ENCODE peak calls at places on chromosome 14, in eight cellular contexts. J is sigmoid colon, V is IMR-90, G is lower leg skin, H is GM12878, X is body of pancreas, Y is GM12892, K is A549. D is an unnamed sample.

GRCh38 chr14:98366429-98366828 is 905.6 kb downstream of the BCL11B start:
- DNase-seq in J (no peak), Y (no peak), X (no peak), G (no peak), H (no peak), V (no peak), K (no peak), D (no peak)

GRCh38 chr14:104075530-104076151 is 9.9 kb upstream of the ASPG start:
- DNase-seq in X (no peak), Y (no peak), H (no peak), J (no peak), G (no peak), K (no peak), V (no peak), D (no peak)

GRCh38 chr14:101812071-101812470 is 50.6 kb downstream of the PPP2R5C start:
- DNase-seq in J (no peak), H (no peak), V (no peak), Y (no peak), K (no peak), G (no peak), X (peak; percentile 57), D (no peak)

GRCh38 chr14:73753043-73753886 is 39.1 kb upstream of the PNMA1 start:
- DNase-seq in H (no peak), X (peak; percentile 62), Y (no peak), J (peak; percentile 81), V (no peak), G (no peak), K (no peak), D (no peak)

GRCh38 chr14:105711841-105712460 is 185.6 kb downstream of the TMEM121 start:
- DNase-seq in K (no peak), J (no peak), V (no peak), Y (no peak), H (no peak), G (no peak), X (no peak), D (no peak)

GRCh38 chr14:104445832-104446381 is 133.7 kb upstream of the C14orf180 start:
- DNase-seq in Y (no peak), J (no peak), K (no peak), H (no peak), X (no peak), G (no peak), V (no peak), D (no peak)

GRCh38 chr14:99972748-99973466 is 92.3 kb upstream of the EVL start:
- DNase-seq in G (no peak), X (no peak), V (no peak), H (no peak), K (no peak), Y (no peak), J (no peak), D (no peak)

GRCh38 chr14:68678471-68678870 is 114.4 kb downstream of the ZFP36L1 start:
- DNase-seq in G (no peak), J (peak; percentile 36), K (no peak), H (no peak), Y (no peak), X (no peak), V (no peak), D (no peak)

GRCh38 chr14:104957146-104958113 is 20.7 kb downstream of the AHNAK2 start:
- DNase-seq in J (no peak), X (no peak), K (no peak), Y (no peak), V (no peak), H (no peak), G (no peak), D (no peak)

GRCh38 chr14:99146991-99147740 is 124.8 kb downstream of the BCL11B start:
- DNase-seq in H (no peak), X (no peak), G (no peak), K (no peak), Y (no peak), J (peak; percentile 25), V (no peak), D (no peak)

GRCh38 chr14:68282479-68283377 is 463.1 kb downstream of the RAD51B start:
- DNase-seq in V (no peak), Y (no peak), H (peak; percentile 86), J (no peak), G (no peak), K (no peak), X (no peak), D (no peak)

GRCh38 chr14:94560291-94560665 is 964 bp upstream of the SERPINA4 start:
- DNase-seq in K (no peak), J (no peak), X (no peak), Y (no peak), G (no peak), V (no peak), H (no peak), D (no peak)

GRCh38 chr14:52061380-52061779 is 7.5 kb downstream of the NID2 start:
- DNase-seq in J (peak; percentile 74), X (no peak), K (no peak), H (no peak), G (no peak), V (no peak), Y (no peak), D (no peak)

GRCh38 chr14:51873221-51873893 is 12.9 kb downstream of the GNG2 start:
- DNase-seq in H (peak; percentile 94), J (no peak), K (peak; percentile 86), G (no peak), Y (peak; percentile 23), X (no peak), V (peak; percentile 98), D (peak; percentile 18)

GRCh38 chr14:95227279-95227860 is 70.0 kb upstream of the DICER1 start:
- DNase-seq in H (no peak), X (peak; percentile 83), V (peak; percentile 12), J (no peak), G (no peak), K (no peak), Y (no peak), D (no peak)

GRCh38 chr14:70771781-70772212 is 37.5 kb downstream of the MAP3K9 start:
- DNase-seq in X (no peak), G (no peak), K (no peak), H (no peak), J (no peak), V (no peak), Y (no peak), D (no peak)

GRCh38 chr14:37625597-37626595 is 30.5 kb downstream of the TTC6 start:
- DNase-seq in X (no peak), J (no peak), V (peak; percentile 30), H (no peak), K (no peak), G (no peak), Y (no peak), D (no peak)

GRCh38 chr14:49861581-49861922 is 9.0 kb upstream of the NEMF start:
- DNase-seq in K (peak; percentile 84), Y (no peak), J (peak; percentile 91), G (peak; percentile 68), H (no peak), X (peak; percentile 60), V (peak; percentile 87), D (no peak)

GRCh38 chr14:71659165-71659564 is 273.1 kb upstream of the RGS6 start:
- DNase-seq in J (no peak), Y (no peak), G (no peak), H (no peak), K (no peak), X (no peak), V (peak; percentile 64), D (no peak)

GRCh38 chr14:32933943-32934890 is 4.5 kb upstream of the NPAS3 start:
- DNase-seq in X (peak; percentile 37), J (peak; percentile 70), Y (no peak), V (no peak), K (no peak), H (no peak), G (no peak), D (peak; percentile 81)

GRCh38 chr14:104723651-104724406 is at the start of gene ADSS1:
- DNase-seq in H (no peak), X (peak; percentile 74), V (no peak), K (peak; percentile 74), G (no peak), J (no peak), Y (peak; percentile 94), D (no peak)

GRCh38 chr14:50745401-50746058 is 77.4 kb upstream of the SAV1 start:
- DNase-seq in H (no peak), G (no peak), J (no peak), V (no peak), Y (no peak), K (no peak), X (no peak), D (no peak)

GRCh38 chr14:76644875-76645518 is 116.3 kb upstream of the VASH1 start:
- DNase-seq in H (no peak), Y (peak; percentile 25), X (peak; percentile 39), V (peak; percentile 12), G (no peak), K (peak; percentile 39), J (peak; percentile 58), D (peak; percentile 34)
- TF ChIP-seq POLR2A in H (no peak), Y (no peak), X (no peak), V (no peak), G (no peak), K (no peak), J (no peak), D (no peak)

GRCh38 chr14:54309615-54310014 is 87.2 kb upstream of the CDKN3 start:
- DNase-seq in H (no peak), V (no peak), Y (no peak), K (no peak), J (no peak), X (no peak), G (no peak), D (no peak)
- TF ChIP-seq POLR2A in H (no peak), V (no peak), Y (no peak), K (no peak), J (no peak), X (no peak), G (no peak), D (no peak)

GRCh38 chr14:21269252-21270046 is at the start of gene HNRNPC:
- DNase-seq in Y (peak; percentile 88), G (peak; percentile 100), K (peak; percentile 100), J (peak; percentile 100), V (peak; percentile 100), X (peak; percentile 100), H (peak; percentile 100), D (peak; percentile 63)
- TF ChIP-seq POLR2A in Y (peak; percentile 98), G (no peak), K (peak; percentile 94), J (peak; percentile 98), V (peak; percentile 99), X (peak; percentile 99), H (peak; percentile 97), D (peak; percentile 69)

DNA sequence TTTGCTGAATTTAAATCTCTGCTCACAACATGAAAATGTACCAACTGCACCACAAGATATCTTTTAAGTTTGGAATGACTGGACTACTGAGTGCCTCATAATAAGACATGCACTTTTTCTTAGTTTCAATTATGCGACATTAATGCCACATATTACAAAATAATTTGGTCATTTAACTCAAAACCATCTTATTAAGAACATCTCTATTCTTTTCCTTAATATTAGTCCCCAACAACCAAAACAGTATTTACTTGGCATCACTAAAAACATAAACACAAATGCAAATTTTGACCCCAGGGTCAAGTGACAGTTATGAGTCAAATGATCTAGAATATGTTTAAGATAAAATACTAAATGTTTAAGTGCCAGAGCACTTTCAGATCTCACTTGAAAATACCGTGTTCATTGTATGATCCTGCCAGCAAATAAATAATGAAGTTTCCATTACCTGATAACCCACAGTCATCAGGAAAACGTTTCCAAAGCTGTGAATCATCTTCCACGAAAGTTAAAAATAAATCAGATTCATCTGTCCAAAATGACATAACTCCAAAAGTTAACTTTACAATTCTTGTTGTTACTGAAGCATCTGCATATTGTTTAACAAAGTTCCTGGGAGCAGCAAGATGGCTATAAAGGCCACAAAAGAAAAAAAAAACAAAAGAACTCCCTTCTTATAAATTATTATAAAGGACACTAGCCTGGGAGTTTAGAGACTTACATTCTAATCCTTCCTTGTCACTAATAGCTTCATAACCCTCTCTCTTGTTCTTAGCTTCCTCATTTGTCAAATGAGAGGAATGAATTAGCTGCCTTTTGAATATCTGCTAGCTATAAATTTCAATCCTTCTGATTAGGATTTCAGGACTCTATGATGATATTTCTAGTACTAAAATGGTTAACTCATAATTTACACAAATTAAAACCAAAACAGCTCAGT is 30.5 kb upstream of the AP4S1 start:
- DNase-seq in J (no peak), K (no peak), G (no peak), Y (no peak), V (peak; percentile 32), H (peak; percentile 8), X (no peak), D (no peak)
- TF ChIP-seq POLR2A in J (no peak), K (no peak), G (no peak), Y (no peak), V (no peak), H (no peak), X (no peak), D (no peak)